ENCODE peak calls at places on chromosome 15, in eight cellular contexts. One of them, this sample, is unnamed.
A peak's percentile ranks its signal among the peaks of the same experiment; 100 is the strongest.

GRCh38 chr15:84645496-84645895 is 8.6 kb downstream of the WDR73 start:
- DNase-seq in DND-41: no peak
- DNase-seq in IMR-90: no peak
- DNase-seq in omental fat pad: no peak
- DNase-seq in B cell: no peak
- DNase-seq in dorsolateral prefrontal cortex: no peak
- DNase-seq in astrocyte of the cerebellum: no peak
- DNase-seq in ovary: no peak
- DNase-seq in this sample: no peak

GRCh38 chr15:79431636-79432344 is at the start of gene MINAR1:
- DNase-seq in dorsolateral prefrontal cortex: no peak
- DNase-seq in B cell: no peak
- DNase-seq in astrocyte of the cerebellum: no peak
- DNase-seq in IMR-90: peak; percentile 56
- DNase-seq in omental fat pad: no peak
- DNase-seq in DND-41: no peak
- DNase-seq in ovary: no peak
- DNase-seq in this sample: peak; percentile 29

GRCh38 chr15:84669726-84670125 is 11.7 kb upstream of the NMB start:
- DNase-seq in astrocyte of the cerebellum: no peak
- DNase-seq in DND-41: no peak
- DNase-seq in dorsolateral prefrontal cortex: no peak
- DNase-seq in IMR-90: peak; percentile 49
- DNase-seq in B cell: no peak
- DNase-seq in ovary: no peak
- DNase-seq in omental fat pad: no peak
- DNase-seq in this sample: no peak

GRCh38 chr15:99452728-99453643 is 112.8 kb upstream of the MEF2A start:
- DNase-seq in dorsolateral prefrontal cortex: peak; percentile 77
- DNase-seq in ovary: peak; percentile 65
- DNase-seq in omental fat pad: no peak
- DNase-seq in B cell: peak; percentile 63
- DNase-seq in IMR-90: peak; percentile 18
- DNase-seq in DND-41: no peak
- DNase-seq in astrocyte of the cerebellum: peak; percentile 38
- DNase-seq in this sample: peak; percentile 82

GRCh38 chr15:22257047-22257667 is 176.8 kb downstream of the OR4M2 start:
- DNase-seq in B cell: peak; percentile 56
- DNase-seq in dorsolateral prefrontal cortex: no peak
- DNase-seq in IMR-90: no peak
- DNase-seq in astrocyte of the cerebellum: no peak
- DNase-seq in DND-41: no peak
- DNase-seq in omental fat pad: no peak
- DNase-seq in ovary: no peak
- DNase-seq in this sample: no peak

GRCh38 chr15:78243491-78243941 is 9.2 kb upstream of the ACSBG1 start:
- DNase-seq in ovary: peak; percentile 71
- DNase-seq in DND-41: no peak
- DNase-seq in omental fat pad: no peak
- DNase-seq in IMR-90: peak; percentile 32
- DNase-seq in astrocyte of the cerebellum: peak; percentile 59
- DNase-seq in B cell: no peak
- DNase-seq in dorsolateral prefrontal cortex: no peak
- DNase-seq in this sample: no peak

GRCh38 chr15:36365963-36366362 is 213.5 kb upstream of the CDIN1 start:
- DNase-seq in ovary: no peak
- DNase-seq in IMR-90: no peak
- DNase-seq in DND-41: no peak
- DNase-seq in dorsolateral prefrontal cortex: no peak
- DNase-seq in omental fat pad: no peak
- DNase-seq in B cell: no peak
- DNase-seq in astrocyte of the cerebellum: no peak
- DNase-seq in this sample: no peak

GRCh38 chr15:78675206-78675605 is 34.2 kb upstream of the CHRNB4 start:
- DNase-seq in ovary: no peak
- DNase-seq in omental fat pad: no peak
- DNase-seq in IMR-90: no peak
- DNase-seq in astrocyte of the cerebellum: no peak
- DNase-seq in DND-41: no peak
- DNase-seq in B cell: no peak
- DNase-seq in dorsolateral prefrontal cortex: no peak
- DNase-seq in this sample: no peak

GRCh38 chr15:42727740-42728355 is 9.1 kb downstream of the CDAN1 start:
- DNase-seq in omental fat pad: no peak
- DNase-seq in IMR-90: no peak
- DNase-seq in astrocyte of the cerebellum: no peak
- DNase-seq in DND-41: no peak
- DNase-seq in dorsolateral prefrontal cortex: no peak
- DNase-seq in B cell: peak; percentile 12
- DNase-seq in ovary: no peak
- DNase-seq in this sample: no peak

GRCh38 chr15:47194718-47195117 is 522.6 kb upstream of the SEMA6D start:
- DNase-seq in ovary: no peak
- DNase-seq in dorsolateral prefrontal cortex: no peak
- DNase-seq in omental fat pad: no peak
- DNase-seq in DND-41: no peak
- DNase-seq in astrocyte of the cerebellum: peak; percentile 40
- DNase-seq in IMR-90: peak; percentile 66
- DNase-seq in B cell: no peak
- DNase-seq in this sample: no peak

GRCh38 chr15:56244811-56245576 is 1.3 kb upstream of the RFX7 start:
- DNase-seq in ovary: peak; percentile 44
- DNase-seq in dorsolateral prefrontal cortex: no peak
- DNase-seq in IMR-90: no peak
- DNase-seq in DND-41: peak; percentile 76
- DNase-seq in B cell: peak; percentile 45
- DNase-seq in omental fat pad: no peak
- DNase-seq in astrocyte of the cerebellum: no peak
- DNase-seq in this sample: peak; percentile 28

GRCh38 chr15:74906193-74906449 is 530 bp downstream of the FAM219B start:
- DNase-seq in astrocyte of the cerebellum: no peak
- DNase-seq in B cell: no peak
- DNase-seq in ovary: no peak
- DNase-seq in DND-41: peak; percentile 46
- DNase-seq in IMR-90: no peak
- DNase-seq in dorsolateral prefrontal cortex: no peak
- DNase-seq in omental fat pad: no peak
- DNase-seq in this sample: no peak

GRCh38 chr15:67093146-67093874 is 27.9 kb downstream of the SMAD3 start:
- DNase-seq in astrocyte of the cerebellum: no peak
- DNase-seq in B cell: peak; percentile 54
- DNase-seq in ovary: no peak
- DNase-seq in dorsolateral prefrontal cortex: peak; percentile 50
- DNase-seq in DND-41: no peak
- DNase-seq in IMR-90: no peak
- DNase-seq in omental fat pad: peak; percentile 18
- DNase-seq in this sample: no peak

GRCh38 chr15:73889725-73890124 is 16.4 kb downstream of the TBC1D21 start:
- DNase-seq in dorsolateral prefrontal cortex: no peak
- DNase-seq in IMR-90: no peak
- DNase-seq in astrocyte of the cerebellum: no peak
- DNase-seq in DND-41: no peak
- DNase-seq in ovary: no peak
- DNase-seq in B cell: no peak
- DNase-seq in omental fat pad: no peak
- DNase-seq in this sample: no peak

GRCh38 chr15:68646156-68646555 is 67.4 kb downstream of the CORO2B start:
- DNase-seq in ovary: peak; percentile 32
- DNase-seq in DND-41: no peak
- DNase-seq in omental fat pad: no peak
- DNase-seq in dorsolateral prefrontal cortex: peak; percentile 77
- DNase-seq in B cell: no peak
- DNase-seq in astrocyte of the cerebellum: no peak
- DNase-seq in IMR-90: no peak
- DNase-seq in this sample: no peak

GRCh38 chr15:78317145-78317836 is 17.9 kb upstream of the SKIC8 start:
- DNase-seq in B cell: peak; percentile 5
- DNase-seq in DND-41: no peak
- DNase-seq in astrocyte of the cerebellum: no peak
- DNase-seq in dorsolateral prefrontal cortex: no peak
- DNase-seq in IMR-90: no peak
- DNase-seq in omental fat pad: no peak
- DNase-seq in ovary: no peak
- DNase-seq in this sample: no peak

GRCh38 chr15:76147906-76148553 is 88.2 kb downstream of the TMEM266 start:
- DNase-seq in astrocyte of the cerebellum: no peak
- DNase-seq in dorsolateral prefrontal cortex: no peak
- DNase-seq in B cell: peak; percentile 77
- DNase-seq in DND-41: peak; percentile 67
- DNase-seq in IMR-90: peak; percentile 29
- DNase-seq in omental fat pad: peak; percentile 44
- DNase-seq in ovary: peak; percentile 77
- DNase-seq in this sample: peak; percentile 78

GRCh38 chr15:43800286-43801136 is at the start of gene HYPK:
- DNase-seq in IMR-90: peak; percentile 83
- DNase-seq in ovary: peak; percentile 96
- DNase-seq in B cell: peak; percentile 85
- DNase-seq in astrocyte of the cerebellum: peak; percentile 65
- DNase-seq in omental fat pad: peak; percentile 77
- DNase-seq in DND-41: peak; percentile 91
- DNase-seq in dorsolateral prefrontal cortex: peak; percentile 95
- DNase-seq in this sample: peak; percentile 88

GRCh38 chr15:47944911-47945310 is 175.9 kb upstream of the SLC24A5 start:
- DNase-seq in B cell: no peak
- DNase-seq in omental fat pad: no peak
- DNase-seq in ovary: no peak
- DNase-seq in astrocyte of the cerebellum: no peak
- DNase-seq in dorsolateral prefrontal cortex: no peak
- DNase-seq in DND-41: no peak
- DNase-seq in IMR-90: no peak
- DNase-seq in this sample: no peak

GRCh38 chr15:71125831-71126453 is 10.7 kb downstream of the THSD4 start:
- DNase-seq in DND-41: no peak
- DNase-seq in IMR-90: peak; percentile 29
- DNase-seq in ovary: no peak
- DNase-seq in omental fat pad: no peak
- DNase-seq in dorsolateral prefrontal cortex: no peak
- DNase-seq in B cell: no peak
- DNase-seq in astrocyte of the cerebellum: no peak
- DNase-seq in this sample: no peak
- TF ChIP-seq CTCF in DND-41: peak; percentile 27
- TF ChIP-seq CTCF in IMR-90: peak; percentile 26
- TF ChIP-seq CTCF in ovary: no peak
- TF ChIP-seq CTCF in omental fat pad: no peak
- TF ChIP-seq CTCF in dorsolateral prefrontal cortex: no peak
- TF ChIP-seq CTCF in B cell: no peak
- TF ChIP-seq CTCF in astrocyte of the cerebellum: peak; percentile 50
- TF ChIP-seq CTCF in this sample: no peak

GRCh38 chr15:95021816-95022215 is 790.5 kb downstream of the MCTP2 start:
- DNase-seq in DND-41: no peak
- DNase-seq in omental fat pad: no peak
- DNase-seq in astrocyte of the cerebellum: no peak
- DNase-seq in dorsolateral prefrontal cortex: no peak
- DNase-seq in B cell: no peak
- DNase-seq in ovary: no peak
- DNase-seq in IMR-90: no peak
- DNase-seq in this sample: no peak

GRCh38 chr15:95024388-95024787 is 793.0 kb downstream of the MCTP2 start:
- DNase-seq in dorsolateral prefrontal cortex: no peak
- DNase-seq in DND-41: no peak
- DNase-seq in B cell: no peak
- DNase-seq in IMR-90: peak; percentile 59
- DNase-seq in astrocyte of the cerebellum: peak; percentile 9
- DNase-seq in omental fat pad: no peak
- DNase-seq in ovary: no peak
- DNase-seq in this sample: no peak

DNA sequence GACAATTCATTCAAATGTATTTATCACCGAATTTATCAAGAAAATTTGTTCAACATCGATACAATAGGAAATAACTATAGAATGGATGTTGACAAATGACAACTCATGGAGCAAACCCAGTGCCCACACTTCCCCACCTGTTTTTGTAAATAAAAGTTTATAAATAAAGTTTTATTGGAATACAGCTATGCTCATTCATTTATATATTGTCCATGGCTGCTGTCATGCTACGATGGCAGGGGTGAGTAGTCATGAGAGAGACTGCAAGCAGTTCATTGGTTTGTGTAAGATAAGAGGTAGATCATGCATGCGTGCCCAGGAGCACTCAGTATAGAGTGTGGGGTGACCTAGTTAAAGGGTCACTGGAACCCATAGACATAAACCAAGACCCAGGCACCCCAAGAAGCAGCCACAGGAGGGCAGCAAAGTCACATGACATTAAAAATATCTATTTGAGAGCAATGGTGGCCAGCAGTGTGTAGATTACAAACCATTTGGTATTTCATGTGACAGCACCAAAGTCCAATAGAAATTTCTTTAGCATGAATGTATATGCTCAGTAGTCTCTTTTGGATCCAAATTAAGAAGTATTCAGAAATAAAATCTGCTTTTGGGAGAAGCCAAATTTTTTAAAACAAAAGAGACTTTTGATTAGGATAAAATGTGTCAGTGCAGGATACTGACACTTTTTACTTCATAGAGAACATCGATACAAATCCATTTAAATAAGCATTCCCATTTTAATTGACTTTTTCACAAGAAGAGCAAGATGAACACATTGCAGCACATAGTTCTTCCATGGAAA is 794.8 kb downstream of the MCTP2 start:
- DNase-seq in IMR-90: peak; percentile 61
- DNase-seq in ovary: peak; percentile 52
- DNase-seq in B cell: no peak
- DNase-seq in omental fat pad: peak; percentile 36
- DNase-seq in astrocyte of the cerebellum: peak; percentile 27
- DNase-seq in DND-41: peak; percentile 26
- DNase-seq in dorsolateral prefrontal cortex: no peak
- DNase-seq in this sample: no peak
- TF ChIP-seq CTCF in IMR-90: peak; percentile 77
- TF ChIP-seq CTCF in ovary: no peak
- TF ChIP-seq CTCF in B cell: no peak
- TF ChIP-seq CTCF in omental fat pad: no peak
- TF ChIP-seq CTCF in astrocyte of the cerebellum: peak; percentile 66
- TF ChIP-seq CTCF in DND-41: peak; percentile 58
- TF ChIP-seq CTCF in dorsolateral prefrontal cortex: no peak
- TF ChIP-seq CTCF in this sample: peak; percentile 22

GRCh38 chr15:58546635-58547627 is 115.1 kb downstream of the LIPC start:
- DNase-seq in IMR-90: peak; percentile 91
- DNase-seq in B cell: no peak
- DNase-seq in ovary: peak; percentile 77
- DNase-seq in DND-41: no peak
- DNase-seq in omental fat pad: no peak
- DNase-seq in dorsolateral prefrontal cortex: no peak
- DNase-seq in astrocyte of the cerebellum: peak; percentile 78
- DNase-seq in this sample: no peak
- TF ChIP-seq CTCF in IMR-90: no peak
- TF ChIP-seq CTCF in B cell: no peak
- TF ChIP-seq CTCF in ovary: no peak
- TF ChIP-seq CTCF in DND-41: no peak
- TF ChIP-seq CTCF in omental fat pad: no peak
- TF ChIP-seq CTCF in dorsolateral prefrontal cortex: no peak
- TF ChIP-seq CTCF in astrocyte of the cerebellum: no peak
- TF ChIP-seq CTCF in this sample: no peak

DNA sequence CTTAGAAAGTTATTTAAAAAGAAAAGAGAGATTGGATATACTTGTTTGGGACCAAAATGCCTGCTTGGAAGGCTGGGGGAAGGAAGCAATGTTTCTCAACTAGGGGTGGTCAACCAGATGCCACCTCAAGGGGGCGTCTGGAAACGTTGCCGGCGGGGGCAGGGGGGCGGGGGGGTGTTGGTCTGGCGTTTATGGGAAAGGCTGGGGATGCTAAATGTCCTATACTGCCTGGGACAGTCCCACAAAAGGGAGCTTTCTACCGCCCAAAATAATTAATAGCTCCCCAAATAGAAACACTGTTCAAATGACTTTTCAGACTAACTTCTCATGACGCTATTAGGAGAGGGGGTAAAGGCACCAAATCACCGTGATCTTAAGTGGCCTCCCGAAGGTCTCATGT is 2.2 kb downstream of the POLG start:
- DNase-seq in DND-41: peak; percentile 46
- DNase-seq in astrocyte of the cerebellum: no peak
- DNase-seq in omental fat pad: no peak
- DNase-seq in ovary: no peak
- DNase-seq in IMR-90: peak; percentile 10
- DNase-seq in B cell: peak; percentile 63
- DNase-seq in dorsolateral prefrontal cortex: no peak
- DNase-seq in this sample: no peak
- TF ChIP-seq CTCF in DND-41: peak; percentile 55
- TF ChIP-seq CTCF in astrocyte of the cerebellum: peak; percentile 31
- TF ChIP-seq CTCF in omental fat pad: no peak
- TF ChIP-seq CTCF in ovary: no peak
- TF ChIP-seq CTCF in IMR-90: peak; percentile 32
- TF ChIP-seq CTCF in B cell: peak; percentile 60
- TF ChIP-seq CTCF in dorsolateral prefrontal cortex: peak; percentile 2
- TF ChIP-seq CTCF in this sample: no peak